ENCODE peak calls at places on chromosome 5, in five cellular contexts. D is T-helper 9 cell; N is stimulated activated CD4-positive, alpha-beta T cell treated with anti-CD3 and anti-CD28 coated beads, Interleukin-2, amount 100 ng/mL, for 4 hours; H is OCI-M1; R is CD8-positive, alpha-beta T cell. S is an unnamed sample.

GRCh38 chr5:30749971-30750370 is 443.5 kb upstream of the CDH6 start:
- DNase-seq in D (no peak), R (no peak), H (no peak), N (no peak), S (no peak)

GRCh38 chr5:167699434-167699833 is 592.0 kb upstream of the WWC1 start:
- DNase-seq in D (no peak), R (no peak), N (no peak), H (no peak), S (no peak)

GRCh38 chr5:159878988-159879471 is 37.3 kb upstream of the ADRA1B start:
- DNase-seq in R (no peak), N (no peak), H (peak; percentile 45), D (no peak), S (peak; percentile 20)

GRCh38 chr5:52710310-52710971 is 77.3 kb upstream of the ITGA1 start:
- DNase-seq in R (no peak), N (no peak), D (no peak), H (no peak), S (no peak)

GRCh38 chr5:1109542-1110259 is 2.2 kb downstream of the SLC12A7 start:
- DNase-seq in D (no peak), H (no peak), N (no peak), R (no peak), S (no peak)

GRCh38 chr5:32942225-32942989 is 231.3 kb downstream of the NPR3 start:
- DNase-seq in H (peak; percentile 55), D (no peak), R (no peak), N (no peak), S (no peak)

GRCh38 chr5:170144286-170145023 is 38.8 kb downstream of the FOXI1 start:
- DNase-seq in D (no peak), H (no peak), N (no peak), R (no peak), S (no peak)

GRCh38 chr5:61304611-61305369 is 27.3 kb upstream of the ZSWIM6 start:
- DNase-seq in D (no peak), H (no peak), R (no peak), N (no peak), S (no peak)

GRCh38 chr5:2670856-2671404 is 80.5 kb downstream of the IRX2 start:
- DNase-seq in H (no peak), N (no peak), D (no peak), R (no peak), S (no peak)

GRCh38 chr5:59067976-59068651 is 485.2 kb downstream of the RAB3C start:
- DNase-seq in D (no peak), R (no peak), H (no peak), N (no peak), S (no peak)

GRCh38 chr5:74122979-74123575 is 497.1 kb downstream of the ARHGEF28 start:
- DNase-seq in N (no peak), H (no peak), D (no peak), R (no peak), S (no peak)

GRCh38 chr5:143405747-143406098 is 2.2 kb upstream of the NR3C1 start:
- DNase-seq in R (no peak), N (no peak), D (no peak), H (no peak), S (no peak)

GRCh38 chr5:113367586-113367985 is 67.2 kb downstream of the TSSK1B start:
- DNase-seq in D (no peak), N (no peak), H (no peak), R (no peak), S (no peak)

GRCh38 chr5:180803181-180804128 is 849 bp upstream of the MGAT1 start:
- DNase-seq in N (peak; percentile 76), R (peak; percentile 90), D (peak; percentile 68), H (peak; percentile 95), S (peak; percentile 72)

GRCh38 chr5:134536876-134537275 is 11.4 kb downstream of the JADE2 start:
- DNase-seq in R (no peak), H (no peak), D (no peak), N (no peak), S (no peak)

GRCh38 chr5:35487255-35488035 is 130.2 kb upstream of the SPEF2 start:
- DNase-seq in H (no peak), R (no peak), D (no peak), N (no peak), S (no peak)

GRCh38 chr5:141430332-141431113 is at the start of gene PCDHGA12:
- DNase-seq in D (no peak), N (no peak), H (peak; percentile 61), R (no peak), S (no peak)

GRCh38 chr5:56078675-56079500 is 84.1 kb upstream of the IL6ST start:
- DNase-seq in N (no peak), H (no peak), D (no peak), R (no peak), S (peak; percentile 44)

GRCh38 chr5:173845321-173845720 is 42.8 kb upstream of the CPEB4 start:
- DNase-seq in N (no peak), D (no peak), R (no peak), H (no peak), S (no peak)